ENCODE peak calls at places on chromosomes 12 and 14, in six cellular contexts. One of them, this sample, is unnamed.

GRCh38 chr12:94180558-94181296 is 32.4 kb downstream of the PLXNC1 start:
- DNase-seq in immature natural killer cell: peak; percentile 76
- DNase-seq in GM18507: no peak
- DNase-seq in HEK293T: no peak
- DNase-seq in NCI-H2081: no peak
- DNase-seq in dorsolateral prefrontal cortex: no peak
- DNase-seq in this sample: no peak

GRCh38 chr14:59475709-59476108 is 8.5 kb downstream of the L3HYPDH start:
- DNase-seq in immature natural killer cell: no peak
- DNase-seq in GM18507: no peak
- DNase-seq in HEK293T: no peak
- DNase-seq in NCI-H2081: no peak
- DNase-seq in dorsolateral prefrontal cortex: no peak
- DNase-seq in this sample: no peak

GRCh38 chr14:94175403-94176146 is 1.5 kb downstream of the PPP4R4 start:
- DNase-seq in immature natural killer cell: no peak
- DNase-seq in GM18507: no peak
- DNase-seq in HEK293T: no peak
- DNase-seq in NCI-H2081: no peak
- DNase-seq in dorsolateral prefrontal cortex: no peak
- DNase-seq in this sample: no peak

GRCh38 chr12:125683748-125684381 is 618.6 kb downstream of the AACS start:
- DNase-seq in immature natural killer cell: no peak
- DNase-seq in GM18507: peak; percentile 8
- DNase-seq in HEK293T: no peak
- DNase-seq in NCI-H2081: peak; percentile 16
- DNase-seq in dorsolateral prefrontal cortex: no peak
- DNase-seq in this sample: no peak

GRCh38 chr12:122980192-122981035 is at the start of gene ARL6IP4:
- DNase-seq in immature natural killer cell: peak; percentile 79
- DNase-seq in GM18507: peak; percentile 74
- DNase-seq in HEK293T: peak; percentile 73
- DNase-seq in NCI-H2081: peak; percentile 71
- DNase-seq in dorsolateral prefrontal cortex: no peak
- DNase-seq in this sample: peak; percentile 36

GRCh38 chr12:468671-469389 is 9.1 kb downstream of the B4GALNT3 start:
- DNase-seq in immature natural killer cell: no peak
- DNase-seq in GM18507: no peak
- DNase-seq in HEK293T: no peak
- DNase-seq in NCI-H2081: no peak
- DNase-seq in dorsolateral prefrontal cortex: no peak
- DNase-seq in this sample: no peak

GRCh38 chr14:86708846-86709339 is 1178.9 kb downstream of the FLRT2 start:
- DNase-seq in immature natural killer cell: no peak
- DNase-seq in GM18507: no peak
- DNase-seq in HEK293T: no peak
- DNase-seq in NCI-H2081: no peak
- DNase-seq in dorsolateral prefrontal cortex: no peak
- DNase-seq in this sample: no peak

GRCh38 chr14:64654072-64654899 is 49.9 kb upstream of the PLEKHG3 start:
- DNase-seq in immature natural killer cell: no peak
- DNase-seq in GM18507: no peak
- DNase-seq in HEK293T: no peak
- DNase-seq in NCI-H2081: peak; percentile 18
- DNase-seq in dorsolateral prefrontal cortex: no peak
- DNase-seq in this sample: no peak

GRCh38 chr14:30610719-30611388 is 11.3 kb upstream of the SCFD1 start:
- DNase-seq in immature natural killer cell: peak; percentile 8
- DNase-seq in GM18507: no peak
- DNase-seq in HEK293T: peak; percentile 23
- DNase-seq in NCI-H2081: peak; percentile 93
- DNase-seq in dorsolateral prefrontal cortex: no peak
- DNase-seq in this sample: no peak

GRCh38 chr12:117680311-117680710 is 288.5 kb downstream of the KSR2 start:
- DNase-seq in immature natural killer cell: no peak
- DNase-seq in GM18507: no peak
- DNase-seq in HEK293T: no peak
- DNase-seq in NCI-H2081: no peak
- DNase-seq in dorsolateral prefrontal cortex: no peak
- DNase-seq in this sample: no peak

GRCh38 chr14:67557118-67557517 is 24.0 kb downstream of the PLEKHH1 start:
- DNase-seq in immature natural killer cell: no peak
- DNase-seq in GM18507: no peak
- DNase-seq in HEK293T: no peak
- DNase-seq in NCI-H2081: no peak
- DNase-seq in dorsolateral prefrontal cortex: no peak
- DNase-seq in this sample: peak; percentile 57

GRCh38 chr12:76031081-76031413 is 529 bp downstream of the PHLDA1 start:
- DNase-seq in immature natural killer cell: no peak
- DNase-seq in GM18507: no peak
- DNase-seq in HEK293T: no peak
- DNase-seq in NCI-H2081: no peak
- DNase-seq in dorsolateral prefrontal cortex: no peak
- DNase-seq in this sample: no peak

GRCh38 chr12:54304187-54304810 is 3.5 kb upstream of the NFE2 start:
- DNase-seq in immature natural killer cell: peak; percentile 68
- DNase-seq in GM18507: no peak
- DNase-seq in HEK293T: no peak
- DNase-seq in NCI-H2081: peak; percentile 28
- DNase-seq in dorsolateral prefrontal cortex: no peak
- DNase-seq in this sample: no peak

GRCh38 chr12:17793854-17794253 is 296.1 kb downstream of the RERGL start:
- DNase-seq in immature natural killer cell: no peak
- DNase-seq in GM18507: no peak
- DNase-seq in HEK293T: no peak
- DNase-seq in NCI-H2081: no peak
- DNase-seq in dorsolateral prefrontal cortex: no peak
- DNase-seq in this sample: no peak

GRCh38 chr12:87793134-87793533 is 236.1 kb downstream of the C12orf50 start:
- DNase-seq in immature natural killer cell: no peak
- DNase-seq in GM18507: no peak
- DNase-seq in HEK293T: no peak
- DNase-seq in NCI-H2081: no peak
- DNase-seq in dorsolateral prefrontal cortex: no peak
- DNase-seq in this sample: no peak

GRCh38 chr14:59317782-59318505 is 129.5 kb downstream of the DAAM1 start:
- DNase-seq in immature natural killer cell: no peak
- DNase-seq in GM18507: no peak
- DNase-seq in HEK293T: no peak
- DNase-seq in NCI-H2081: no peak
- DNase-seq in dorsolateral prefrontal cortex: no peak
- DNase-seq in this sample: no peak

GRCh38 chr12:4881665-4882064 is 28.0 kb upstream of the KCNA1 start:
- DNase-seq in immature natural killer cell: no peak
- DNase-seq in GM18507: no peak
- DNase-seq in HEK293T: no peak
- DNase-seq in NCI-H2081: no peak
- DNase-seq in dorsolateral prefrontal cortex: peak; percentile 58
- DNase-seq in this sample: no peak

This sample was measured in SW 1271.